ENCODE peak calls at places on chromosomes 12 and 14, in nine cellular contexts. One of them, this sample, is unnamed.

GRCh38 chr12:122080149-122081107 is 1.9 kb downstream of the MLXIP start:
- DNase-seq in HS-27A: peak
- DNase-seq in tibial nerve: peak
- DNase-seq in stimulated activated CD8-positive, alpha-beta memory T cell treated with anti-CD3 and anti-CD28 coated beads, Interleukin-4, amount 100 ng/mL, for 1 hour: no peak
- DNase-seq in globus pallidus: peak
- DNase-seq in activated CD4-positive, alpha-beta T cell treated with anti-CD3 and anti-CD28 coated beads for 24 hours: no peak
- DNase-seq in GM23248: peak
- DNase-seq in T-helper 2 cell: no peak
- DNase-seq in activated naive CD4-positive, alpha-beta T cell treated with anti-CD3 and anti-CD28 coated beads, Interleukin-2, amount 10 ng/mL, durations not matched to agents 7 days and 5 days: no peak
- DNase-seq in this sample: peak

GRCh38 chr12:106301611-106302321 is 767 bp upstream of the TCP11L2 start:
- DNase-seq in HS-27A: no peak
- DNase-seq in tibial nerve: peak
- DNase-seq in stimulated activated CD8-positive, alpha-beta memory T cell treated with anti-CD3 and anti-CD28 coated beads, Interleukin-4, amount 100 ng/mL, for 1 hour: peak
- DNase-seq in globus pallidus: peak
- DNase-seq in activated CD4-positive, alpha-beta T cell treated with anti-CD3 and anti-CD28 coated beads for 24 hours: peak
- DNase-seq in GM23248: peak
- DNase-seq in T-helper 2 cell: peak
- DNase-seq in activated naive CD4-positive, alpha-beta T cell treated with anti-CD3 and anti-CD28 coated beads, Interleukin-2, amount 10 ng/mL, durations not matched to agents 7 days and 5 days: peak
- DNase-seq in this sample: peak

GRCh38 chr14:94575730-94576585 is 5.3 kb upstream of the SERPINA5 start:
- DNase-seq in HS-27A: no peak
- DNase-seq in tibial nerve: no peak
- DNase-seq in stimulated activated CD8-positive, alpha-beta memory T cell treated with anti-CD3 and anti-CD28 coated beads, Interleukin-4, amount 100 ng/mL, for 1 hour: no peak
- DNase-seq in globus pallidus: no peak
- DNase-seq in activated CD4-positive, alpha-beta T cell treated with anti-CD3 and anti-CD28 coated beads for 24 hours: no peak
- DNase-seq in GM23248: peak
- DNase-seq in T-helper 2 cell: no peak
- DNase-seq in activated naive CD4-positive, alpha-beta T cell treated with anti-CD3 and anti-CD28 coated beads, Interleukin-2, amount 10 ng/mL, durations not matched to agents 7 days and 5 days: no peak
- DNase-seq in this sample: no peak

GRCh38 chr12:48852734-48853168 is 788 bp upstream of the DDX23 start:
- DNase-seq in HS-27A: no peak
- DNase-seq in tibial nerve: no peak
- DNase-seq in stimulated activated CD8-positive, alpha-beta memory T cell treated with anti-CD3 and anti-CD28 coated beads, Interleukin-4, amount 100 ng/mL, for 1 hour: no peak
- DNase-seq in globus pallidus: no peak
- DNase-seq in activated CD4-positive, alpha-beta T cell treated with anti-CD3 and anti-CD28 coated beads for 24 hours: no peak
- DNase-seq in GM23248: no peak
- DNase-seq in T-helper 2 cell: no peak
- DNase-seq in activated naive CD4-positive, alpha-beta T cell treated with anti-CD3 and anti-CD28 coated beads, Interleukin-2, amount 10 ng/mL, durations not matched to agents 7 days and 5 days: no peak
- DNase-seq in this sample: no peak

GRCh38 chr12:103780093-103780440 is 61.0 kb downstream of the NT5DC3 start:
- DNase-seq in HS-27A: no peak
- DNase-seq in tibial nerve: no peak
- DNase-seq in stimulated activated CD8-positive, alpha-beta memory T cell treated with anti-CD3 and anti-CD28 coated beads, Interleukin-4, amount 100 ng/mL, for 1 hour: no peak
- DNase-seq in globus pallidus: no peak
- DNase-seq in activated CD4-positive, alpha-beta T cell treated with anti-CD3 and anti-CD28 coated beads for 24 hours: no peak
- DNase-seq in GM23248: peak
- DNase-seq in T-helper 2 cell: no peak
- DNase-seq in activated naive CD4-positive, alpha-beta T cell treated with anti-CD3 and anti-CD28 coated beads, Interleukin-2, amount 10 ng/mL, durations not matched to agents 7 days and 5 days: no peak
- DNase-seq in this sample: no peak

GRCh38 chr12:9742665-9743064 is 9.8 kb upstream of the CLECL1 start:
- DNase-seq in HS-27A: no peak
- DNase-seq in tibial nerve: no peak
- DNase-seq in stimulated activated CD8-positive, alpha-beta memory T cell treated with anti-CD3 and anti-CD28 coated beads, Interleukin-4, amount 100 ng/mL, for 1 hour: no peak
- DNase-seq in globus pallidus: no peak
- DNase-seq in activated CD4-positive, alpha-beta T cell treated with anti-CD3 and anti-CD28 coated beads for 24 hours: no peak
- DNase-seq in GM23248: no peak
- DNase-seq in T-helper 2 cell: peak
- DNase-seq in activated naive CD4-positive, alpha-beta T cell treated with anti-CD3 and anti-CD28 coated beads, Interleukin-2, amount 10 ng/mL, durations not matched to agents 7 days and 5 days: peak
- DNase-seq in this sample: no peak

GRCh38 chr14:99587463-99588278 is 16.3 kb downstream of the CCDC85C start:
- DNase-seq in HS-27A: no peak
- DNase-seq in tibial nerve: no peak
- DNase-seq in stimulated activated CD8-positive, alpha-beta memory T cell treated with anti-CD3 and anti-CD28 coated beads, Interleukin-4, amount 100 ng/mL, for 1 hour: no peak
- DNase-seq in globus pallidus: no peak
- DNase-seq in activated CD4-positive, alpha-beta T cell treated with anti-CD3 and anti-CD28 coated beads for 24 hours: no peak
- DNase-seq in GM23248: no peak
- DNase-seq in T-helper 2 cell: no peak
- DNase-seq in activated naive CD4-positive, alpha-beta T cell treated with anti-CD3 and anti-CD28 coated beads, Interleukin-2, amount 10 ng/mL, durations not matched to agents 7 days and 5 days: no peak
- DNase-seq in this sample: no peak

GRCh38 chr12:96255077-96255476 is 60.9 kb downstream of the ELK3 start:
- DNase-seq in HS-27A: no peak
- DNase-seq in tibial nerve: no peak
- DNase-seq in stimulated activated CD8-positive, alpha-beta memory T cell treated with anti-CD3 and anti-CD28 coated beads, Interleukin-4, amount 100 ng/mL, for 1 hour: no peak
- DNase-seq in globus pallidus: no peak
- DNase-seq in activated CD4-positive, alpha-beta T cell treated with anti-CD3 and anti-CD28 coated beads for 24 hours: no peak
- DNase-seq in GM23248: peak
- DNase-seq in T-helper 2 cell: no peak
- DNase-seq in activated naive CD4-positive, alpha-beta T cell treated with anti-CD3 and anti-CD28 coated beads, Interleukin-2, amount 10 ng/mL, durations not matched to agents 7 days and 5 days: no peak
- DNase-seq in this sample: peak

GRCh38 chr12:104006929-104007328 is 41.3 kb downstream of the TDG start:
- DNase-seq in HS-27A: no peak
- DNase-seq in tibial nerve: no peak
- DNase-seq in stimulated activated CD8-positive, alpha-beta memory T cell treated with anti-CD3 and anti-CD28 coated beads, Interleukin-4, amount 100 ng/mL, for 1 hour: no peak
- DNase-seq in globus pallidus: no peak
- DNase-seq in activated CD4-positive, alpha-beta T cell treated with anti-CD3 and anti-CD28 coated beads for 24 hours: no peak
- DNase-seq in GM23248: peak
- DNase-seq in T-helper 2 cell: no peak
- DNase-seq in activated naive CD4-positive, alpha-beta T cell treated with anti-CD3 and anti-CD28 coated beads, Interleukin-2, amount 10 ng/mL, durations not matched to agents 7 days and 5 days: no peak
- DNase-seq in this sample: no peak

GRCh38 chr14:92726135-92726932 is 22.1 kb downstream of the LGMN start:
- DNase-seq in HS-27A: peak
- DNase-seq in tibial nerve: no peak
- DNase-seq in stimulated activated CD8-positive, alpha-beta memory T cell treated with anti-CD3 and anti-CD28 coated beads, Interleukin-4, amount 100 ng/mL, for 1 hour: no peak
- DNase-seq in globus pallidus: no peak
- DNase-seq in activated CD4-positive, alpha-beta T cell treated with anti-CD3 and anti-CD28 coated beads for 24 hours: no peak
- DNase-seq in GM23248: peak
- DNase-seq in T-helper 2 cell: peak
- DNase-seq in activated naive CD4-positive, alpha-beta T cell treated with anti-CD3 and anti-CD28 coated beads, Interleukin-2, amount 10 ng/mL, durations not matched to agents 7 days and 5 days: peak
- DNase-seq in this sample: no peak

GRCh38 chr14:86203843-86204242 is 673.9 kb downstream of the FLRT2 start:
- DNase-seq in HS-27A: no peak
- DNase-seq in tibial nerve: no peak
- DNase-seq in stimulated activated CD8-positive, alpha-beta memory T cell treated with anti-CD3 and anti-CD28 coated beads, Interleukin-4, amount 100 ng/mL, for 1 hour: no peak
- DNase-seq in globus pallidus: no peak
- DNase-seq in activated CD4-positive, alpha-beta T cell treated with anti-CD3 and anti-CD28 coated beads for 24 hours: no peak
- DNase-seq in GM23248: no peak
- DNase-seq in T-helper 2 cell: no peak
- DNase-seq in activated naive CD4-positive, alpha-beta T cell treated with anti-CD3 and anti-CD28 coated beads, Interleukin-2, amount 10 ng/mL, durations not matched to agents 7 days and 5 days: no peak
- DNase-seq in this sample: no peak

GRCh38 chr12:52182456-52182855 is 9.4 kb downstream of the KRT80 start:
- DNase-seq in HS-27A: no peak
- DNase-seq in tibial nerve: no peak
- DNase-seq in stimulated activated CD8-positive, alpha-beta memory T cell treated with anti-CD3 and anti-CD28 coated beads, Interleukin-4, amount 100 ng/mL, for 1 hour: no peak
- DNase-seq in globus pallidus: no peak
- DNase-seq in activated CD4-positive, alpha-beta T cell treated with anti-CD3 and anti-CD28 coated beads for 24 hours: no peak
- DNase-seq in GM23248: no peak
- DNase-seq in T-helper 2 cell: no peak
- DNase-seq in activated naive CD4-positive, alpha-beta T cell treated with anti-CD3 and anti-CD28 coated beads, Interleukin-2, amount 10 ng/mL, durations not matched to agents 7 days and 5 days: no peak
- DNase-seq in this sample: no peak

GRCh38 chr12:46385439-46385838 is 12.9 kb upstream of the SLC38A2 start:
- DNase-seq in HS-27A: no peak
- DNase-seq in tibial nerve: no peak
- DNase-seq in stimulated activated CD8-positive, alpha-beta memory T cell treated with anti-CD3 and anti-CD28 coated beads, Interleukin-4, amount 100 ng/mL, for 1 hour: no peak
- DNase-seq in globus pallidus: no peak
- DNase-seq in activated CD4-positive, alpha-beta T cell treated with anti-CD3 and anti-CD28 coated beads for 24 hours: no peak
- DNase-seq in GM23248: no peak
- DNase-seq in T-helper 2 cell: no peak
- DNase-seq in activated naive CD4-positive, alpha-beta T cell treated with anti-CD3 and anti-CD28 coated beads, Interleukin-2, amount 10 ng/mL, durations not matched to agents 7 days and 5 days: no peak
- DNase-seq in this sample: no peak

GRCh38 chr12:131106542-131106941 is 152.8 kb downstream of the ADGRD1 start:
- DNase-seq in HS-27A: no peak
- DNase-seq in tibial nerve: no peak
- DNase-seq in stimulated activated CD8-positive, alpha-beta memory T cell treated with anti-CD3 and anti-CD28 coated beads, Interleukin-4, amount 100 ng/mL, for 1 hour: no peak
- DNase-seq in globus pallidus: no peak
- DNase-seq in activated CD4-positive, alpha-beta T cell treated with anti-CD3 and anti-CD28 coated beads for 24 hours: no peak
- DNase-seq in GM23248: no peak
- DNase-seq in T-helper 2 cell: no peak
- DNase-seq in activated naive CD4-positive, alpha-beta T cell treated with anti-CD3 and anti-CD28 coated beads, Interleukin-2, amount 10 ng/mL, durations not matched to agents 7 days and 5 days: no peak
- DNase-seq in this sample: no peak

GRCh38 chr14:52051861-52052260 is 17.0 kb downstream of the NID2 start:
- DNase-seq in HS-27A: no peak
- DNase-seq in tibial nerve: no peak
- DNase-seq in stimulated activated CD8-positive, alpha-beta memory T cell treated with anti-CD3 and anti-CD28 coated beads, Interleukin-4, amount 100 ng/mL, for 1 hour: no peak
- DNase-seq in globus pallidus: no peak
- DNase-seq in activated CD4-positive, alpha-beta T cell treated with anti-CD3 and anti-CD28 coated beads for 24 hours: no peak
- DNase-seq in GM23248: peak
- DNase-seq in T-helper 2 cell: no peak
- DNase-seq in activated naive CD4-positive, alpha-beta T cell treated with anti-CD3 and anti-CD28 coated beads, Interleukin-2, amount 10 ng/mL, durations not matched to agents 7 days and 5 days: no peak
- DNase-seq in this sample: no peak